ENCODE peak calls at places on chromosomes 12 and 14, in nine cellular contexts. N is erythroblast; I is stimulated activated CD8-positive, alpha-beta memory T cell treated with anti-CD3 and anti-CD28 coated beads, Interleukin-4, amount 100 ng/mL, for 1 hour; T is SK-N-DZ; D is activated B cell treated with CpG ODN at 0.5 μM for 24 hours; A is NCI-H774; P is memory B cell; B is NCI-H510A treated with DMSO at 0.1 percent for 48 hours; R is CD8-positive, alpha-beta T cell. U is an unnamed sample.

GRCh38 chr12:51005671-51006070 is 20.5 kb downstream of the SLC11A2 start:
- DNase-seq in B (peak), T (no peak), I (no peak), R (no peak), P (no peak), A (no peak), D (no peak), N (no peak), U (no peak)

GRCh38 chr12:108526482-108527234 is 11.6 kb downstream of the FICD start:
- DNase-seq in T (no peak), N (no peak), A (no peak), R (no peak), P (no peak), I (no peak), B (no peak), D (no peak), U (no peak)

GRCh38 chr12:9256341-9256740 is 48.1 kb upstream of the PZP start:
- DNase-seq in P (no peak), I (no peak), A (no peak), N (no peak), D (no peak), R (no peak), T (no peak), B (no peak), U (no peak)

GRCh38 chr12:19129121-19129485 is 430 bp upstream of the PLEKHA5 start:
- DNase-seq in N (peak), D (no peak), B (peak), A (no peak), T (no peak), I (no peak), P (no peak), R (no peak), U (no peak)

GRCh38 chr12:113684908-113685512 is 213.3 kb upstream of the LHX5 start:
- DNase-seq in P (no peak), D (no peak), B (no peak), N (no peak), T (no peak), I (no peak), R (no peak), A (no peak), U (no peak)

GRCh38 chr12:71164166-71164876 is 6.5 kb upstream of the TSPAN8 start:
- DNase-seq in R (no peak), A (no peak), B (no peak), I (no peak), P (no peak), D (no peak), T (no peak), N (no peak), U (no peak)

GRCh38 chr12:91379051-91379775 is 196.6 kb upstream of the DCN start:
- DNase-seq in A (no peak), T (no peak), B (no peak), I (no peak), R (no peak), P (no peak), D (no peak), N (no peak), U (no peak)

GRCh38 chr12:110355080-110355479 is 48.4 kb downstream of the ANAPC7 start:
- DNase-seq in B (peak), D (no peak), P (no peak), R (peak), I (no peak), A (no peak), T (peak), N (peak), U (no peak)

GRCh38 chr12:52074656-52075408 is 4.7 kb upstream of the SMIM41 start:
- DNase-seq in A (peak), I (no peak), D (no peak), P (no peak), N (no peak), R (no peak), T (no peak), B (peak), U (no peak)

GRCh38 chr14:88258026-88258425 is 65.0 kb downstream of the KCNK10 start:
- DNase-seq in I (no peak), A (no peak), N (no peak), P (no peak), B (no peak), R (no peak), T (no peak), D (no peak), U (no peak)

GRCh38 chr12:104742551-104742961 is 215.5 kb downstream of the SLC41A2 start:
- DNase-seq in R (no peak), I (no peak), A (peak), T (no peak), D (no peak), P (no peak), N (no peak), B (peak), U (no peak)

GRCh38 chr14:94595912-94596311 is 14.7 kb downstream of the SERPINA5 start:
- DNase-seq in A (no peak), R (no peak), I (no peak), D (no peak), P (no peak), N (no peak), T (no peak), B (no peak), U (no peak)

GRCh38 chr14:70810621-70811020 is 1.3 kb upstream of the MAP3K9 start:
- DNase-seq in A (no peak), D (no peak), N (no peak), B (no peak), T (no peak), P (no peak), I (no peak), R (no peak), U (no peak)

GRCh38 chr12:110038741-110039084 is 9.6 kb downstream of the C12orf76 start:
- DNase-seq in D (no peak), I (no peak), P (no peak), N (no peak), A (no peak), T (no peak), B (no peak), R (no peak), U (no peak)

GRCh38 chr12:6818246-6819006 is 3.2 kb upstream of the GPR162 start:
- DNase-seq in B (no peak), T (peak), D (no peak), P (no peak), R (no peak), A (no peak), N (no peak), I (no peak), U (no peak)

GRCh38 chr14:96166475-96167223 is 38.0 kb upstream of the BDKRB2 start:
- DNase-seq in B (no peak), T (no peak), D (no peak), I (no peak), N (no peak), A (no peak), R (no peak), P (no peak), U (no peak)

GRCh38 chr14:27181304-27181703 is 583.5 kb upstream of the NOVA1 start:
- DNase-seq in R (no peak), A (no peak), I (no peak), P (no peak), T (no peak), N (no peak), B (no peak), D (no peak), U (no peak)

GRCh38 chr12:34163443-34163842 is 141.1 kb downstream of the ALG10 start:
- DNase-seq in T (no peak), B (no peak), N (no peak), A (no peak), D (no peak), P (no peak), R (no peak), I (no peak), U (no peak)

GRCh38 chr14:36662543-36663403 is 1.1 kb downstream of the PAX9 start:
- DNase-seq in I (no peak), N (peak), D (no peak), T (no peak), A (no peak), B (no peak), R (no peak), P (no peak), U (no peak)

GRCh38 chr14:22179190-22179589 is 409.8 kb downstream of the DAD1 start:
- DNase-seq in D (no peak), P (no peak), R (no peak), N (no peak), B (no peak), I (no peak), T (no peak), A (no peak), U (no peak)

GRCh38 chr12:132803883-132804282 is 24.8 kb downstream of the GOLGA3 start:
- DNase-seq in D (no peak), R (no peak), I (no peak), T (no peak), B (no peak), A (no peak), N (no peak), P (no peak), U (no peak)

GRCh38 chr14:53628747-53629146 is 327.9 kb downstream of the BMP4 start:
- DNase-seq in B (no peak), R (no peak), P (no peak), A (no peak), N (no peak), I (no peak), D (no peak), T (no peak), U (no peak)

GRCh38 chr14:61620130-61620946 is 75.0 kb upstream of the HIF1A start:
- DNase-seq in R (no peak), A (no peak), I (no peak), P (no peak), B (no peak), N (no peak), T (no peak), D (no peak), U (peak)

GRCh38 chr12:124651508-124652273 is 84.3 kb upstream of the NCOR2 start:
- DNase-seq in D (no peak), P (no peak), T (no peak), N (no peak), I (no peak), R (no peak), A (no peak), B (no peak), U (no peak)

GRCh38 chr12:121404734-121405133 is 4.8 kb downstream of the RNF34 start:
- DNase-seq in R (no peak), A (peak), N (peak), T (peak), B (peak), D (no peak), I (no peak), P (no peak), U (no peak)

GRCh38 chr12:113933201-113933786 is 32.8 kb downstream of the RBM19 start:
- DNase-seq in N (peak), D (no peak), R (no peak), I (no peak), A (no peak), P (no peak), B (no peak), T (peak), U (peak)

GRCh38 chr12:51821423-51822260 is 26.9 kb downstream of the FIGNL2 start:
- DNase-seq in N (no peak), I (peak), T (no peak), R (no peak), P (no peak), B (no peak), A (no peak), D (no peak), U (no peak)

GRCh38 chr12:26028953-26029740 is 70.7 kb downstream of the RASSF8 start:
- DNase-seq in D (no peak), N (peak), A (peak), P (no peak), R (peak), B (peak), T (peak), I (no peak), U (no peak)

GRCh38 chr14:92969470-92970232 is 46.7 kb downstream of the CHGA start:
- DNase-seq in R (no peak), A (no peak), D (no peak), N (no peak), P (no peak), I (no peak), T (no peak), B (peak), U (no peak)

GRCh38 chr14:74258705-74259035 is 19.4 kb downstream of the VSX2 start:
- DNase-seq in R (no peak), A (no peak), D (no peak), I (no peak), B (no peak), N (no peak), P (no peak), T (no peak), U (no peak)

GRCh38 chr12:24476310-24476709 is 472.6 kb downstream of the BCAT1 start:
- DNase-seq in P (no peak), D (no peak), T (no peak), B (no peak), R (no peak), A (no peak), I (no peak), N (no peak), U (no peak)

GRCh38 chr12:76074701-76075336 is 9.7 kb downstream of the NAP1L1 start:
- DNase-seq in N (no peak), B (no peak), A (no peak), I (no peak), D (no peak), R (no peak), P (no peak), T (no peak), U (no peak)

GRCh38 chr14:29681308-29681707 is 246.3 kb downstream of the PRKD1 start:
- DNase-seq in R (no peak), A (no peak), N (no peak), P (no peak), T (no peak), D (no peak), I (no peak), B (no peak), U (no peak)

GRCh38 chr12:77220586-77220985 is 155.2 kb upstream of the E2F7 start:
- DNase-seq in R (no peak), B (no peak), P (no peak), I (no peak), T (no peak), A (no peak), N (no peak), D (no peak), U (no peak)

U was measured in skeletal muscle cell.